ENCODE peak calls at places on chromosomes 11 and 22, in four cellular contexts. One of them, this sample, is unnamed.

GRCh38 chr11:63277345-63277943 is 34.0 kb upstream of the SLC22A25 start:
- DNase-seq in neural progenitor cell: no peak
- DNase-seq in hepatocyte: no peak
- DNase-seq in CD4-positive, alpha-beta T cell: no peak
- DNase-seq in this sample: no peak

GRCh38 chr11:123180166-123180565 is 14.9 kb downstream of the CLMP start:
- DNase-seq in CD4-positive, alpha-beta T cell: no peak
- DNase-seq in hepatocyte: no peak
- DNase-seq in neural progenitor cell: no peak
- DNase-seq in this sample: no peak

GRCh38 chr22:50176850-50177536 is 6.5 kb downstream of the PANX2 start:
- DNase-seq in hepatocyte: no peak
- DNase-seq in neural progenitor cell: no peak
- DNase-seq in CD4-positive, alpha-beta T cell: no peak
- DNase-seq in this sample: no peak

GRCh38 chr11:62892077-62892922 is 11.6 kb downstream of the SLC3A2 start:
- DNase-seq in CD4-positive, alpha-beta T cell: no peak
- DNase-seq in neural progenitor cell: no peak
- DNase-seq in hepatocyte: no peak
- DNase-seq in this sample: no peak

GRCh38 chr22:38981005-38981658 is 1.0 kb upstream of the APOBEC3B start:
- DNase-seq in CD4-positive, alpha-beta T cell: no peak
- DNase-seq in neural progenitor cell: peak
- DNase-seq in hepatocyte: peak
- DNase-seq in this sample: no peak

GRCh38 chr22:44625981-44626687 is 75.9 kb upstream of the PRR5 start:
- DNase-seq in neural progenitor cell: peak
- DNase-seq in hepatocyte: peak
- DNase-seq in CD4-positive, alpha-beta T cell: peak
- DNase-seq in this sample: peak

GRCh38 chr11:109423114-109423859 is 1.3 kb downstream of the C11orf87 start:
- DNase-seq in neural progenitor cell: peak
- DNase-seq in hepatocyte: peak
- DNase-seq in CD4-positive, alpha-beta T cell: no peak
- DNase-seq in this sample: no peak

GRCh38 chr11:130448416-130449068 is at the start of gene ADAMTS15:
- DNase-seq in neural progenitor cell: peak
- DNase-seq in CD4-positive, alpha-beta T cell: no peak
- DNase-seq in hepatocyte: peak
- DNase-seq in this sample: no peak

GRCh38 chr22:25663654-25664053 is 78.3 kb upstream of the MYO18B start:
- DNase-seq in hepatocyte: peak
- DNase-seq in CD4-positive, alpha-beta T cell: no peak
- DNase-seq in neural progenitor cell: no peak
- DNase-seq in this sample: no peak

GRCh38 chr22:17258015-17258827 is 39.0 kb upstream of the ADA2 start:
- DNase-seq in CD4-positive, alpha-beta T cell: peak
- DNase-seq in neural progenitor cell: peak
- DNase-seq in hepatocyte: peak
- DNase-seq in this sample: peak

GRCh38 chr22:41288245-41288946 is 2.4 kb upstream of the RANGAP1 start:
- DNase-seq in neural progenitor cell: no peak
- DNase-seq in CD4-positive, alpha-beta T cell: no peak
- DNase-seq in hepatocyte: peak
- DNase-seq in this sample: no peak

GRCh38 chr11:72225411-72225951 is 914 bp downstream of the INPPL1 start:
- DNase-seq in hepatocyte: peak
- DNase-seq in neural progenitor cell: peak
- DNase-seq in CD4-positive, alpha-beta T cell: no peak
- DNase-seq in this sample: no peak

GRCh38 chr11:127345819-127346459 is 345.4 kb upstream of the KIRREL3 start:
- DNase-seq in CD4-positive, alpha-beta T cell: no peak
- DNase-seq in neural progenitor cell: peak
- DNase-seq in hepatocyte: peak
- DNase-seq in this sample: no peak

GRCh38 chr11:126523441-126523840 is 168.0 kb downstream of the ST3GAL4 start:
- DNase-seq in hepatocyte: no peak
- DNase-seq in CD4-positive, alpha-beta T cell: no peak
- DNase-seq in neural progenitor cell: no peak
- DNase-seq in this sample: no peak

GRCh38 chr11:17015639-17016125 is 1.5 kb upstream of the PLEKHA7 start:
- DNase-seq in neural progenitor cell: no peak
- DNase-seq in hepatocyte: no peak
- DNase-seq in CD4-positive, alpha-beta T cell: no peak
- DNase-seq in this sample: no peak

GRCh38 chr22:25979968-25980367 is 189.3 kb upstream of the SEZ6L start:
- DNase-seq in neural progenitor cell: no peak
- DNase-seq in CD4-positive, alpha-beta T cell: no peak
- DNase-seq in hepatocyte: no peak
- DNase-seq in this sample: no peak

GRCh38 chr22:39589880-39590279 is 19.3 kb downstream of the CACNA1I start:
- DNase-seq in CD4-positive, alpha-beta T cell: no peak
- DNase-seq in neural progenitor cell: peak
- DNase-seq in hepatocyte: no peak
- DNase-seq in this sample: no peak

GRCh38 chr11:124988063-124988462 is 34.1 kb downstream of the CCDC15 start:
- DNase-seq in neural progenitor cell: no peak
- DNase-seq in hepatocyte: no peak
- DNase-seq in CD4-positive, alpha-beta T cell: no peak
- DNase-seq in this sample: no peak

GRCh38 chr11:118028626-118029025 is 42.4 kb downstream of the IL10RA start:
- DNase-seq in neural progenitor cell: no peak
- DNase-seq in hepatocyte: no peak
- DNase-seq in CD4-positive, alpha-beta T cell: no peak
- DNase-seq in this sample: no peak

GRCh38 chr11:118033443-118033842 is 43.4 kb upstream of the TMPRSS4 start:
- DNase-seq in hepatocyte: no peak
- DNase-seq in neural progenitor cell: no peak
- DNase-seq in CD4-positive, alpha-beta T cell: no peak
- DNase-seq in this sample: no peak

DNA sequence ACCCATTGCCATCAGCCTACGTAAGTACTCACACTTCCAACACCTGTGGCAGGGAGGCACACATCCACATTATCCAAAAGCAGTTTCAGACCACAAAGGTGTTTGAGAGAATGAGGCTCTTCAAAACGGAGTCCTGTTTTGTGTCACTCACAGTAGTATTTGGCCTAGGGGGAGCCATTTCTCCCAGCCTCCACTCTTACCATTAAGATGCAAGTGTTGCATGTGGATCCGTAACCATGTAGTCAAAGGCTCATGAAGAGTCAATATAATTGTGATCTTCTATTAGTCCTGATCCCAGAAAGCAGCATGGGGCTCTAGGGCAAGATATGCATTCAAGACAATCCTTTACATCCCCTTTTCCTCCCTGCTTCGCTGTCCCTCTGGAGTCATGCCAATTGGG is 41.5 kb downstream of the IL10RA start:
- DNase-seq in neural progenitor cell: no peak
- DNase-seq in hepatocyte: no peak
- DNase-seq in CD4-positive, alpha-beta T cell: no peak
- DNase-seq in this sample: no peak
- TF ChIP-seq CTCF in neural progenitor cell: no peak
- TF ChIP-seq CTCF in hepatocyte: no peak
- TF ChIP-seq CTCF in CD4-positive, alpha-beta T cell: no peak
- TF ChIP-seq CTCF in this sample: no peak

GRCh38 chr11:36459046-36459445 is 51.0 kb downstream of the TRAF6 start:
- DNase-seq in hepatocyte: no peak
- DNase-seq in neural progenitor cell: no peak
- DNase-seq in CD4-positive, alpha-beta T cell: no peak
- DNase-seq in this sample: no peak

GRCh38 chr11:36456136-36456535 is 53.9 kb downstream of the TRAF6 start:
- DNase-seq in hepatocyte: no peak
- DNase-seq in CD4-positive, alpha-beta T cell: no peak
- DNase-seq in neural progenitor cell: no peak
- DNase-seq in this sample: no peak

GRCh38 chr11:36460220-36460619 is 49.9 kb downstream of the TRAF6 start:
- DNase-seq in hepatocyte: no peak
- DNase-seq in CD4-positive, alpha-beta T cell: no peak
- DNase-seq in neural progenitor cell: peak
- DNase-seq in this sample: no peak

GRCh38 chr11:36455658-36456111 is 54.4 kb downstream of the TRAF6 start:
- DNase-seq in CD4-positive, alpha-beta T cell: no peak
- DNase-seq in neural progenitor cell: peak
- DNase-seq in hepatocyte: peak
- DNase-seq in this sample: no peak

GRCh38 chr11:36458129-36458918 is 51.7 kb downstream of the TRAF6 start:
- DNase-seq in CD4-positive, alpha-beta T cell: no peak
- DNase-seq in hepatocyte: no peak
- DNase-seq in neural progenitor cell: no peak
- DNase-seq in this sample: no peak
- TF ChIP-seq CTCF in CD4-positive, alpha-beta T cell: no peak
- TF ChIP-seq CTCF in hepatocyte: no peak
- TF ChIP-seq CTCF in neural progenitor cell: no peak
- TF ChIP-seq CTCF in this sample: no peak

GRCh38 chr11:116422976-116423375 is 349.8 kb downstream of the BUD13 start:
- DNase-seq in neural progenitor cell: peak
- DNase-seq in hepatocyte: no peak
- DNase-seq in CD4-positive, alpha-beta T cell: no peak
- DNase-seq in this sample: no peak
- TF ChIP-seq CTCF in neural progenitor cell: peak
- TF ChIP-seq CTCF in hepatocyte: no peak
- TF ChIP-seq CTCF in CD4-positive, alpha-beta T cell: no peak
- TF ChIP-seq CTCF in this sample: no peak

GRCh38 chr11:1230121-1230455 is 7.2 kb downstream of the MUC5B start:
- DNase-seq in neural progenitor cell: no peak
- DNase-seq in hepatocyte: no peak
- DNase-seq in CD4-positive, alpha-beta T cell: peak
- DNase-seq in this sample: no peak

GRCh38 chr11:1231396-1232327 is 8.8 kb downstream of the MUC5B start:
- DNase-seq in CD4-positive, alpha-beta T cell: peak
- DNase-seq in hepatocyte: no peak
- DNase-seq in neural progenitor cell: no peak
- DNase-seq in this sample: no peak

GRCh38 chr11:1229471-1230120 is 6.7 kb downstream of the MUC5B start:
- DNase-seq in neural progenitor cell: no peak
- DNase-seq in hepatocyte: no peak
- DNase-seq in CD4-positive, alpha-beta T cell: peak
- DNase-seq in this sample: no peak

GRCh38 chr11:1228921-1229451 is 6.1 kb downstream of the MUC5B start:
- DNase-seq in neural progenitor cell: no peak
- DNase-seq in CD4-positive, alpha-beta T cell: peak
- DNase-seq in hepatocyte: no peak
- DNase-seq in this sample: no peak

GRCh38 chr11:1230456-1231395 is 7.9 kb downstream of the MUC5B start:
- DNase-seq in CD4-positive, alpha-beta T cell: peak
- DNase-seq in neural progenitor cell: no peak
- DNase-seq in hepatocyte: no peak
- DNase-seq in this sample: no peak
- TF ChIP-seq CTCF in CD4-positive, alpha-beta T cell: no peak
- TF ChIP-seq CTCF in neural progenitor cell: no peak
- TF ChIP-seq CTCF in hepatocyte: no peak
- TF ChIP-seq CTCF in this sample: no peak

GRCh38 chr22:29167032-29167911 is 38.4 kb upstream of the EMID1 start:
- DNase-seq in hepatocyte: no peak
- DNase-seq in neural progenitor cell: no peak
- DNase-seq in CD4-positive, alpha-beta T cell: no peak
- DNase-seq in this sample: peak
- TF ChIP-seq CTCF in hepatocyte: no peak
- TF ChIP-seq CTCF in neural progenitor cell: no peak
- TF ChIP-seq CTCF in CD4-positive, alpha-beta T cell: no peak
- TF ChIP-seq CTCF in this sample: no peak

GRCh38 chr11:8913961-8914660 is 3.1 kb downstream of the AKIP1 start:
- DNase-seq in hepatocyte: peak
- DNase-seq in neural progenitor cell: peak
- DNase-seq in CD4-positive, alpha-beta T cell: peak
- DNase-seq in this sample: no peak

GRCh38 chr11:8922691-8923090 is 10.1 kb downstream of the C11orf16 start:
- DNase-seq in neural progenitor cell: no peak
- DNase-seq in hepatocyte: no peak
- DNase-seq in CD4-positive, alpha-beta T cell: no peak
- DNase-seq in this sample: no peak

GRCh38 chr11:8914661-8915018 is 3.7 kb downstream of the AKIP1 start:
- DNase-seq in hepatocyte: no peak
- DNase-seq in CD4-positive, alpha-beta T cell: no peak
- DNase-seq in neural progenitor cell: no peak
- DNase-seq in this sample: no peak

GRCh38 chr11:8917157-8917820 is 6.3 kb downstream of the AKIP1 start:
- DNase-seq in hepatocyte: peak
- DNase-seq in CD4-positive, alpha-beta T cell: no peak
- DNase-seq in neural progenitor cell: peak
- DNase-seq in this sample: no peak
- TF ChIP-seq CTCF in hepatocyte: no peak
- TF ChIP-seq CTCF in CD4-positive, alpha-beta T cell: no peak
- TF ChIP-seq CTCF in neural progenitor cell: no peak
- TF ChIP-seq CTCF in this sample: no peak

GRCh38 chr11:65060913-65061408 is 2.6 kb upstream of the NAALADL1 start:
- DNase-seq in CD4-positive, alpha-beta T cell: no peak
- DNase-seq in neural progenitor cell: peak
- DNase-seq in hepatocyte: no peak
- DNase-seq in this sample: no peak
- TF ChIP-seq CTCF in CD4-positive, alpha-beta T cell: no peak
- TF ChIP-seq CTCF in neural progenitor cell: peak
- TF ChIP-seq CTCF in hepatocyte: peak
- TF ChIP-seq CTCF in this sample: no peak

GRCh38 chr11:60127311-60127811 is 38.9 kb downstream of the MS4A2 start:
- DNase-seq in hepatocyte: no peak
- DNase-seq in neural progenitor cell: no peak
- DNase-seq in CD4-positive, alpha-beta T cell: no peak
- DNase-seq in this sample: no peak

GRCh38 chr11:60129853-60130252 is 41.4 kb downstream of the MS4A2 start:
- DNase-seq in hepatocyte: no peak
- DNase-seq in neural progenitor cell: no peak
- DNase-seq in CD4-positive, alpha-beta T cell: no peak
- DNase-seq in this sample: no peak

GRCh38 chr11:60128376-60128775 is 39.9 kb downstream of the MS4A2 start:
- DNase-seq in neural progenitor cell: no peak
- DNase-seq in hepatocyte: no peak
- DNase-seq in CD4-positive, alpha-beta T cell: no peak
- DNase-seq in this sample: no peak

GRCh38 chr11:60131943-60132342 is 43.5 kb downstream of the MS4A2 start:
- DNase-seq in CD4-positive, alpha-beta T cell: no peak
- DNase-seq in neural progenitor cell: no peak
- DNase-seq in hepatocyte: no peak
- DNase-seq in this sample: no peak

GRCh38 chr11:60130496-60130895 is 42.0 kb downstream of the MS4A2 start:
- DNase-seq in CD4-positive, alpha-beta T cell: no peak
- DNase-seq in hepatocyte: peak
- DNase-seq in neural progenitor cell: peak
- DNase-seq in this sample: no peak
- TF ChIP-seq CTCF in CD4-positive, alpha-beta T cell: peak
- TF ChIP-seq CTCF in hepatocyte: peak
- TF ChIP-seq CTCF in neural progenitor cell: peak
- TF ChIP-seq CTCF in this sample: no peak